ENCODE peak calls at places on chromosomes 16 and 17, in four cellular contexts. T is IMR-90, Z is trophoblast cell, E is neuronal stem cell. I is an unnamed sample.
A peak's percentile ranks its signal among the peaks of the same experiment; 100 is the strongest.

GRCh38 chr16:53071748-53072301 is 17.0 kb downstream of the CHD9 start:
- DNase-seq in E (no peak), Z (no peak), T (no peak), I (no peak)

GRCh38 chr17:30550512-30551273 is 73.5 kb downstream of the GOSR1 start:
- DNase-seq in Z (no peak), E (no peak), T (peak; percentile 19), I (no peak)

GRCh38 chr17:81371910-81372760 is 23.1 kb upstream of the BAHCC1 start:
- DNase-seq in T (peak; percentile 48), Z (no peak), E (no peak), I (peak; percentile 82)

GRCh38 chr17:59506907-59507726 is 58.3 kb upstream of the DHX40 start:
- DNase-seq in T (peak; percentile 8), E (no peak), Z (peak; percentile 20), I (no peak)

GRCh38 chr17:55726440-55726839 is 3.8 kb upstream of the TMEM100 start:
- DNase-seq in T (peak; percentile 91), E (no peak), Z (no peak), I (no peak)

GRCh38 chr16:89864421-89864820 is 9.0 kb upstream of the TCF25 start:
- DNase-seq in E (no peak), T (peak; percentile 13), Z (peak; percentile 77), I (no peak)

GRCh38 chr16:75304521-75305363 is 53.3 kb upstream of the BCAR1 start:
- DNase-seq in E (no peak), T (peak; percentile 89), Z (peak; percentile 95), I (peak; percentile 42)

GRCh38 chr16:23469814-23470213 is 16.8 kb upstream of the COG7 start:
- DNase-seq in T (peak; percentile 54), Z (no peak), E (no peak), I (peak; percentile 19)

GRCh38 chr16:48628359-48628985 is 18.5 kb upstream of the N4BP1 start:
- DNase-seq in E (no peak), T (no peak), Z (no peak), I (no peak)

GRCh38 chr16:79299154-79299799 is 301.3 kb downstream of the MAF start:
- DNase-seq in E (peak; percentile 96), Z (no peak), T (no peak), I (no peak)

GRCh38 chr16:54208262-54208661 is 78.3 kb downstream of the IRX3 start:
- DNase-seq in T (no peak), E (no peak), Z (no peak), I (peak; percentile 77)

GRCh38 chr17:45851464-45851863 is 6.8 kb downstream of the SPPL2C start:
- DNase-seq in T (no peak), Z (no peak), E (no peak), I (no peak)

GRCh38 chr17:50935201-50936124 is 69.3 kb upstream of the TOB1 start:
- DNase-seq in E (no peak), Z (no peak), T (no peak), I (no peak)

GRCh38 chr17:47918003-47918402 is 22.0 kb downstream of the SP2 start:
- DNase-seq in T (no peak), Z (no peak), E (no peak), I (no peak)

GRCh38 chr16:55842369-55843104 is 9.6 kb upstream of the CES1 start:
- DNase-seq in T (peak; percentile 45), Z (peak; percentile 15), E (peak; percentile 51), I (peak; percentile 61)

GRCh38 chr17:15381707-15382106 is 40.3 kb upstream of the TEKT3 start:
- DNase-seq in T (peak; percentile 42), Z (peak; percentile 33), E (no peak), I (no peak)

GRCh38 chr17:17809527-17810373 is 27.0 kb downstream of the SREBF1 start:
- DNase-seq in E (peak; percentile 76), Z (peak; percentile 76), T (no peak), I (peak; percentile 93)

GRCh38 chr17:412211-413015 is 59.8 kb upstream of the RPH3AL start:
- DNase-seq in Z (peak; percentile 39), E (peak; percentile 53), T (peak; percentile 64), I (peak; percentile 62)

GRCh38 chr16:50856991-50857390 is 115.1 kb downstream of the CYLD start:
- DNase-seq in T (no peak), Z (no peak), E (no peak), I (no peak)

GRCh38 chr17:75823257-75824041 is 20.8 kb downstream of the UNC13D start:
- DNase-seq in T (no peak), Z (no peak), E (no peak), I (no peak)

GRCh38 chr16:88103011-88103410 is 151.8 kb downstream of the BANP start:
- DNase-seq in E (no peak), T (no peak), Z (no peak), I (no peak)

GRCh38 chr17:71334041-71334781 is 786.6 kb upstream of the SOX9 start:
- DNase-seq in E (no peak), Z (no peak), T (peak; percentile 21), I (peak; percentile 7)

GRCh38 chr17:49910094-49910857 is 58.7 kb upstream of the DLX4 start:
- DNase-seq in E (no peak), Z (no peak), T (no peak), I (peak; percentile 78)

GRCh38 chr17:10879110-10879509 is 41.2 kb upstream of the PIRT start:
- DNase-seq in E (peak; percentile 18), T (no peak), Z (no peak), I (peak; percentile 75)

GRCh38 chr17:80938556-80938955 is 53.1 kb upstream of the CHMP6 start:
- DNase-seq in Z (no peak), E (no peak), T (no peak), I (no peak)

GRCh38 chr17:79159471-79159870 is 84.8 kb downstream of the ENGASE start:
- DNase-seq in T (no peak), E (no peak), Z (no peak), I (no peak)
- H3K23ac ChIP-seq in T (no peak overlapping the region), E (peak overlapping the region; percentile 73), Z (no peak overlapping the region), I (no peak overlapping the region)

GRCh38 chr17:41511716-41512115 is 6.3 kb upstream of the KRT13 start:
- DNase-seq in Z (no peak), T (no peak), E (no peak), I (no peak)

GRCh38 chr17:41512789-41513547 is 5.7 kb downstream of the KRT15 start:
- DNase-seq in E (no peak), T (no peak), Z (no peak), I (no peak)

GRCh38 chr17:41507315-41507880 is 2.0 kb upstream of the KRT13 start:
- DNase-seq in T (no peak), E (no peak), Z (no peak), I (no peak)

GRCh38 chr17:41511130-41511529 is 5.7 kb upstream of the KRT13 start:
- DNase-seq in E (no peak), Z (no peak), T (no peak), I (no peak)

GRCh38 chr17:41510251-41511065 is 5.0 kb upstream of the KRT13 start:
- DNase-seq in Z (no peak), E (no peak), T (no peak), I (peak; percentile 80)
- H3K4me2 ChIP-seq in Z (no peak overlapping the region), E (no peak overlapping the region), T (no peak overlapping the region), I (no peak overlapping the region)

DNA sequence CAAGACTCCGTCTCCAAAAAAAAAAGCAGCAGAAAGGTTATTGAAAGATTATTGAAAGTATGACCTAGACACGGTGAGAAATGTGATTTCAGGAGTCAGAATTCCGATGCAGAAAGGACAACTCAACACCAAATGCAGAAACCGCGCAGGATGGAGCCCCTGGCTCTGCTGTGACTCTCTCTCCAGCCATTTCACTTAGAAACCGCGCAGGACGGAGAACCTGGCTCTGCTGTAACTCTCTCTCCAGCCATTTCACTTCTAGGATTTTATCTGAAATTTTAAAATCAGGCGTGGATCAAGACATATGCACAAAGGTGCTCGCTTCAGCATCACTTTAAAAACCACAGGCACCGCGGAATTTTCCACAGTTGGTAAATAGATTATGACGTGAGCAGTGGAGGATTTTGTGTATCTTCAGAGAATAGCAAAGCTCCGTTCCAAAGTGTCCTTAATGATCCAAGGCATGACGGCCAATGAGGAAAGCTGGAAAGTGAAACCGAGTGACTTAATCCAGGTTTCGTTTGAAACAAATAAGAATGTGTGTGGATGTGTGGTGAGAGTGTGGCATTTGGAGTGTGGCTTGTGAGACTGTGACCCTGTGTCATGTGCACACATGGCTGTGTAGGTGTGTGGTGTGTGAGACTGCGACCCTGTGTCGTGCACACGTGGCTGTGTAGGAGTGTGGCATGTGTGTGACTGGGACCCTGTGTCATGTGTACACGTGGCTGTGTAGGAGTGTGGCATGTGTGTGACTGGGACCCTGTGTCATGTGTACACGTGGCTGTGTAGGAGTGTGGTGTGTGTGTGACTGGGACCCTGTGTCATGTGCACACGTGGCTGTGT is 9.5 kb downstream of the UTS2R start:
- DNase-seq in T (peak; percentile 32), E (no peak), Z (no peak), I (no peak)
- H3K23ac ChIP-seq in T (peak overlapping the region; percentile 52), E (peak overlapping the region; percentile 22), Z (no peak overlapping the region), I (no peak overlapping the region)

GRCh38 chr16:70635356-70636016 is 10.9 kb upstream of the IL34 start:
- DNase-seq in Z (no peak), E (peak; percentile 79), T (peak; percentile 84), I (no peak)
- H3K4me2 ChIP-seq in Z (no peak overlapping the region), E (no peak overlapping the region), T (peak overlapping the region; percentile 87), I (no peak overlapping the region)

GRCh38 chr16:85908444-85908843 is 9.5 kb downstream of the IRF8 start:
- DNase-seq in Z (no peak), E (no peak), T (no peak), I (no peak)

GRCh38 chr16:85903576-85903975 is 4.6 kb downstream of the IRF8 start:
- DNase-seq in Z (no peak), T (no peak), E (no peak), I (no peak)

GRCh38 chr16:85905110-85906095 is 6.4 kb downstream of the IRF8 start:
- DNase-seq in T (no peak), E (no peak), Z (no peak), I (no peak)

GRCh38 chr16:85908889-85909584 is 10.1 kb downstream of the IRF8 start:
- DNase-seq in T (no peak), Z (no peak), E (no peak), I (no peak)

GRCh38 chr16:85906349-85906748 is 7.4 kb downstream of the IRF8 start:
- DNase-seq in T (no peak), Z (no peak), E (no peak), I (no peak)
- H3K23ac ChIP-seq in T (no peak overlapping the region), Z (no peak overlapping the region), E (no peak overlapping the region), I (no peak overlapping the region)

DNA sequence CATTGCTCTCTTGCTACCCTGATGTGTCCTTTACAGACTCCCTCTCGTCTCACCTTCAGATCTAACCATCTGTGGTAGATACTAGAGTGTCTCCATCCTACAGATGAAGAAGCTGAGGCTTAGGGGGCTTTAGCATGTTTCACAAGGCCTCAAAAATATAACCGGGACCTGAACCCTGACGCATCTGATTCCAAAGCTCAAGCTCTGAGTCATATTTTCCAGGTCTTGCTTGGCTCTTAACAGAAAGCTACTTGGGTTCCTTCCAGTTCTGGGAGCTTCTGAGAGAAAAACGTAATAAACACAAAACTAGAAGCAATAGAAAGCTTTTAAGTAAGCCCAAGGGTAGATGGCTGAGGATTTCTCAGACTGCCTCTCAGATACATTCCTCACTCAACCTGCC is 224.3 kb upstream of the EEF2KMT start:
- DNase-seq in E (no peak), T (no peak), Z (no peak), I (no peak)
- H3K4me2 ChIP-seq in E (no peak overlapping the region), T (no peak overlapping the region), Z (no peak overlapping the region), I (no peak overlapping the region)

I was measured in mesendoderm.